ENCODE peak calls at places on chromosomes 13 and 19, in six cellular contexts. One of them, this sample, is unnamed.

GRCh38 chr13:40787062-40787461 is 2.3 kb upstream of the SLC25A15 start:
- DNase-seq in IMR-90: peak; percentile 93
- DNase-seq in mesenchymal stem cell: peak; percentile 96
- DNase-seq in H9: peak; percentile 5
- DNase-seq in H1: no peak
- DNase-seq in trophoblast cell: no peak
- DNase-seq in this sample: no peak

GRCh38 chr13:52879950-52880650 is 31.7 kb upstream of the PCDH8 start:
- DNase-seq in trophoblast cell: no peak
- DNase-seq in H9: peak; percentile 56
- DNase-seq in H1: peak; percentile 29
- DNase-seq in mesenchymal stem cell: no peak
- DNase-seq in IMR-90: no peak
- DNase-seq in this sample: no peak

GRCh38 chr19:398719-399118 is 10.2 kb downstream of the C2CD4C start:
- DNase-seq in trophoblast cell: no peak
- DNase-seq in IMR-90: no peak
- DNase-seq in H9: peak; percentile 13
- DNase-seq in H1: no peak
- DNase-seq in mesenchymal stem cell: no peak
- DNase-seq in this sample: no peak

GRCh38 chr19:695350-695949 is at the start of gene PRSS57:
- DNase-seq in H1: no peak
- DNase-seq in mesenchymal stem cell: no peak
- DNase-seq in H9: no peak
- DNase-seq in IMR-90: no peak
- DNase-seq in trophoblast cell: no peak
- DNase-seq in this sample: no peak

GRCh38 chr19:54548806-54549205 is 24.8 kb upstream of the LILRA2 start:
- DNase-seq in trophoblast cell: no peak
- DNase-seq in H9: no peak
- DNase-seq in mesenchymal stem cell: no peak
- DNase-seq in IMR-90: no peak
- DNase-seq in H1: no peak
- DNase-seq in this sample: no peak

GRCh38 chr13:94703271-94703670 is 9.1 kb downstream of the SOX21 start:
- DNase-seq in H9: peak; percentile 53
- DNase-seq in H1: no peak
- DNase-seq in IMR-90: no peak
- DNase-seq in trophoblast cell: no peak
- DNase-seq in mesenchymal stem cell: no peak
- DNase-seq in this sample: no peak

GRCh38 chr19:47569331-47569730 is 3.6 kb downstream of the ZNF541 start:
- DNase-seq in trophoblast cell: no peak
- DNase-seq in H9: no peak
- DNase-seq in mesenchymal stem cell: no peak
- DNase-seq in H1: no peak
- DNase-seq in IMR-90: no peak
- DNase-seq in this sample: no peak

GRCh38 chr13:52723181-52723580 is 16.4 kb downstream of the CNMD start:
- DNase-seq in H9: no peak
- DNase-seq in IMR-90: no peak
- DNase-seq in mesenchymal stem cell: no peak
- DNase-seq in H1: no peak
- DNase-seq in trophoblast cell: peak; percentile 2
- DNase-seq in this sample: no peak

GRCh38 chr13:92164822-92165221 is 766.4 kb downstream of the GPC5 start:
- DNase-seq in IMR-90: no peak
- DNase-seq in H1: no peak
- DNase-seq in H9: peak; percentile 42
- DNase-seq in trophoblast cell: no peak
- DNase-seq in mesenchymal stem cell: no peak
- DNase-seq in this sample: no peak

GRCh38 chr19:41195675-41196497 is 2.9 kb downstream of the CYP2S1 start:
- DNase-seq in H1: no peak
- DNase-seq in mesenchymal stem cell: peak; percentile 76
- DNase-seq in trophoblast cell: no peak
- DNase-seq in H9: no peak
- DNase-seq in IMR-90: peak; percentile 86
- DNase-seq in this sample: no peak

GRCh38 chr19:6276447-6276846 is 3.3 kb downstream of the MLLT1 start:
- DNase-seq in mesenchymal stem cell: peak; percentile 89
- DNase-seq in IMR-90: peak; percentile 55
- DNase-seq in H1: no peak
- DNase-seq in trophoblast cell: no peak
- DNase-seq in H9: no peak
- DNase-seq in this sample: no peak

GRCh38 chr19:8445488-8446001 is 770 bp downstream of the HNRNPM start:
- DNase-seq in IMR-90: no peak
- DNase-seq in mesenchymal stem cell: peak; percentile 51
- DNase-seq in trophoblast cell: no peak
- DNase-seq in H1: no peak
- DNase-seq in H9: no peak
- DNase-seq in this sample: peak; percentile 20

GRCh38 chr13:28805193-28805819 is 14.8 kb upstream of the MTUS2 start:
- DNase-seq in trophoblast cell: peak; percentile 19
- DNase-seq in H1: no peak
- DNase-seq in mesenchymal stem cell: no peak
- DNase-seq in H9: peak; percentile 65
- DNase-seq in IMR-90: no peak
- DNase-seq in this sample: no peak

GRCh38 chr19:46116121-46116520 is 8.4 kb downstream of the IGFL3 start:
- DNase-seq in IMR-90: no peak
- DNase-seq in mesenchymal stem cell: no peak
- DNase-seq in H9: no peak
- DNase-seq in trophoblast cell: no peak
- DNase-seq in H1: no peak
- DNase-seq in this sample: no peak

GRCh38 chr13:75151081-75151643 is 330.8 kb downstream of the TBC1D4 start:
- DNase-seq in IMR-90: peak; percentile 52
- DNase-seq in H1: no peak
- DNase-seq in trophoblast cell: no peak
- DNase-seq in mesenchymal stem cell: peak; percentile 66
- DNase-seq in H9: no peak
- DNase-seq in this sample: no peak

GRCh38 chr19:45591004-45591637 is 6.5 kb upstream of the OPA3 start:
- DNase-seq in H1: no peak
- DNase-seq in H9: peak; percentile 89
- DNase-seq in IMR-90: peak; percentile 35
- DNase-seq in mesenchymal stem cell: no peak
- DNase-seq in trophoblast cell: peak; percentile 71
- DNase-seq in this sample: no peak

GRCh38 chr13:28044608-28045007 is 55.8 kb downstream of the FLT3 start:
- DNase-seq in H1: no peak
- DNase-seq in IMR-90: peak; percentile 83
- DNase-seq in mesenchymal stem cell: no peak
- DNase-seq in H9: no peak
- DNase-seq in trophoblast cell: no peak
- DNase-seq in this sample: no peak

GRCh38 chr13:106685142-106685541 is 117.2 kb upstream of the ARGLU1 start:
- DNase-seq in IMR-90: no peak
- DNase-seq in H9: no peak
- DNase-seq in H1: no peak
- DNase-seq in trophoblast cell: no peak
- DNase-seq in mesenchymal stem cell: no peak
- DNase-seq in this sample: peak; percentile 27

GRCh38 chr19:52535831-52536800 is 8.6 kb downstream of the ZNF808 start:
- DNase-seq in IMR-90: peak; percentile 61
- DNase-seq in trophoblast cell: peak; percentile 80
- DNase-seq in mesenchymal stem cell: peak; percentile 77
- DNase-seq in H9: peak; percentile 93
- DNase-seq in H1: peak; percentile 41
- DNase-seq in this sample: peak; percentile 82

GRCh38 chr13:39417643-39418042 is 185.3 kb downstream of the LHFPL6 start:
- DNase-seq in H1: peak; percentile 47
- DNase-seq in IMR-90: peak; percentile 72
- DNase-seq in mesenchymal stem cell: peak; percentile 80
- DNase-seq in H9: peak; percentile 49
- DNase-seq in trophoblast cell: no peak
- DNase-seq in this sample: peak; percentile 49

GRCh38 chr19:38265213-38265861 is 964 bp downstream of the SPINT2 start:
- DNase-seq in IMR-90: no peak
- DNase-seq in trophoblast cell: no peak
- DNase-seq in H9: no peak
- DNase-seq in mesenchymal stem cell: no peak
- DNase-seq in H1: no peak
- DNase-seq in this sample: no peak

GRCh38 chr13:82993417-82993816 is 888.9 kb downstream of the SLITRK1 start:
- DNase-seq in mesenchymal stem cell: no peak
- DNase-seq in H9: no peak
- DNase-seq in IMR-90: no peak
- DNase-seq in trophoblast cell: no peak
- DNase-seq in H1: no peak
- DNase-seq in this sample: no peak

GRCh38 chr19:871446-872265 is 12.2 kb downstream of the CFD start:
- DNase-seq in H1: no peak
- DNase-seq in IMR-90: peak; percentile 31
- DNase-seq in trophoblast cell: no peak
- DNase-seq in mesenchymal stem cell: peak; percentile 37
- DNase-seq in H9: peak; percentile 77
- DNase-seq in this sample: no peak

GRCh38 chr13:112510002-112510780 is 77.8 kb downstream of the TUBGCP3 start:
- DNase-seq in H1: peak; percentile 53
- DNase-seq in trophoblast cell: peak; percentile 9
- DNase-seq in IMR-90: peak; percentile 71
- DNase-seq in mesenchymal stem cell: peak; percentile 78
- DNase-seq in H9: peak; percentile 80
- DNase-seq in this sample: peak; percentile 62

GRCh38 chr19:27777726-27778125 is 1435.2 kb downstream of the UQCRFS1 start:
- DNase-seq in H1: no peak
- DNase-seq in trophoblast cell: no peak
- DNase-seq in H9: peak; percentile 24
- DNase-seq in IMR-90: no peak
- DNase-seq in mesenchymal stem cell: no peak
- DNase-seq in this sample: no peak

GRCh38 chr13:44054525-44054924 is 174.8 kb downstream of the LACC1 start:
- DNase-seq in H9: no peak
- DNase-seq in IMR-90: no peak
- DNase-seq in trophoblast cell: no peak
- DNase-seq in H1: no peak
- DNase-seq in mesenchymal stem cell: no peak
- DNase-seq in this sample: no peak

GRCh38 chr19:29872224-29872731 is 60.5 kb downstream of the CCNE1 start:
- DNase-seq in IMR-90: no peak
- DNase-seq in trophoblast cell: peak; percentile 45
- DNase-seq in H1: no peak
- DNase-seq in H9: peak; percentile 69
- DNase-seq in mesenchymal stem cell: peak; percentile 35
- DNase-seq in this sample: peak; percentile 31

GRCh38 chr13:40664100-40665060 is 2.1 kb downstream of the FOXO1 start:
- DNase-seq in H1: no peak
- DNase-seq in IMR-90: no peak
- DNase-seq in H9: peak; percentile 37
- DNase-seq in mesenchymal stem cell: peak; percentile 46
- DNase-seq in trophoblast cell: peak; percentile 61
- DNase-seq in this sample: peak; percentile 17

GRCh38 chr19:11041966-11042627 is 47.2 kb upstream of the LDLR start:
- DNase-seq in H1: no peak
- DNase-seq in mesenchymal stem cell: no peak
- DNase-seq in trophoblast cell: no peak
- DNase-seq in IMR-90: no peak
- DNase-seq in H9: no peak
- DNase-seq in this sample: no peak

GRCh38 chr19:57068921-57069697 is 50.7 kb upstream of the USP29 start:
- DNase-seq in H1: no peak
- DNase-seq in trophoblast cell: peak; percentile 79
- DNase-seq in IMR-90: no peak
- DNase-seq in mesenchymal stem cell: no peak
- DNase-seq in H9: no peak
- DNase-seq in this sample: peak; percentile 33

GRCh38 chr13:94157705-94158218 is 321.7 kb downstream of the DCT start:
- DNase-seq in IMR-90: no peak
- DNase-seq in trophoblast cell: no peak
- DNase-seq in H9: no peak
- DNase-seq in mesenchymal stem cell: no peak
- DNase-seq in H1: no peak
- DNase-seq in this sample: no peak

GRCh38 chr19:1214862-1215731 is 9.5 kb downstream of the STK11 start:
- DNase-seq in mesenchymal stem cell: no peak
- DNase-seq in IMR-90: no peak
- DNase-seq in H9: no peak
- DNase-seq in trophoblast cell: peak; percentile 69
- DNase-seq in H1: no peak
- DNase-seq in this sample: no peak

GRCh38 chr13:51614350-51614786 is 30.1 kb downstream of the WDFY2 start:
- DNase-seq in mesenchymal stem cell: no peak
- DNase-seq in IMR-90: no peak
- DNase-seq in trophoblast cell: peak; percentile 11
- DNase-seq in H1: no peak
- DNase-seq in H9: no peak
- DNase-seq in this sample: no peak

GRCh38 chr19:49064029-49064629 is 489 bp downstream of the NTF4 start:
- DNase-seq in mesenchymal stem cell: no peak
- DNase-seq in trophoblast cell: peak; percentile 28
- DNase-seq in IMR-90: no peak
- DNase-seq in H1: no peak
- DNase-seq in H9: peak; percentile 68
- DNase-seq in this sample: no peak
- H2AK5ac ChIP-seq in mesenchymal stem cell: no peak overlapping the region
- H2AK5ac ChIP-seq in trophoblast cell: peak overlapping the region; percentile 84
- H2AK5ac ChIP-seq in IMR-90: no peak overlapping the region
- H2AK5ac ChIP-seq in H1: no peak overlapping the region
- H2AK5ac ChIP-seq in H9: no peak overlapping the region
- H2AK5ac ChIP-seq in this sample: peak overlapping the region; percentile 94

GRCh38 chr13:100957741-100958140 is 283.1 kb upstream of the TMTC4 start:
- DNase-seq in IMR-90: no peak
- DNase-seq in H9: no peak
- DNase-seq in H1: no peak
- DNase-seq in trophoblast cell: no peak
- DNase-seq in mesenchymal stem cell: no peak
- DNase-seq in this sample: no peak

GRCh38 chr13:100954430-100955361 is 280.1 kb upstream of the TMTC4 start:
- DNase-seq in trophoblast cell: no peak
- DNase-seq in H9: no peak
- DNase-seq in IMR-90: peak; percentile 4
- DNase-seq in mesenchymal stem cell: peak; percentile 21
- DNase-seq in H1: no peak
- DNase-seq in this sample: no peak

GRCh38 chr13:100958859-100959258 is 284.3 kb upstream of the TMTC4 start:
- DNase-seq in mesenchymal stem cell: no peak
- DNase-seq in trophoblast cell: no peak
- DNase-seq in H9: no peak
- DNase-seq in IMR-90: no peak
- DNase-seq in H1: no peak
- DNase-seq in this sample: no peak
- H4K8ac ChIP-seq in mesenchymal stem cell: no peak overlapping the region
- H4K8ac ChIP-seq in trophoblast cell: no peak overlapping the region
- H4K8ac ChIP-seq in H9: no peak overlapping the region
- H4K8ac ChIP-seq in IMR-90: no peak overlapping the region
- H4K8ac ChIP-seq in H1: no peak overlapping the region
- H4K8ac ChIP-seq in this sample: no peak overlapping the region

GRCh38 chr13:50280538-50280937 is 265.3 kb downstream of the KCNRG start:
- DNase-seq in IMR-90: no peak
- DNase-seq in H9: no peak
- DNase-seq in H1: no peak
- DNase-seq in mesenchymal stem cell: no peak
- DNase-seq in trophoblast cell: no peak
- DNase-seq in this sample: no peak
- H3K14ac ChIP-seq in IMR-90: no peak overlapping the region
- H3K14ac ChIP-seq in H9: no peak overlapping the region
- H3K14ac ChIP-seq in H1: no peak overlapping the region
- H3K14ac ChIP-seq in mesenchymal stem cell: no peak overlapping the region
- H3K14ac ChIP-seq in trophoblast cell: no peak overlapping the region
- H3K14ac ChIP-seq in this sample: no peak overlapping the region

GRCh38 chr13:97640236-97640635 is 206.3 kb downstream of the RAP2A start:
- DNase-seq in H1: no peak
- DNase-seq in H9: no peak
- DNase-seq in trophoblast cell: no peak
- DNase-seq in mesenchymal stem cell: no peak
- DNase-seq in IMR-90: no peak
- DNase-seq in this sample: no peak
- H2AK5ac ChIP-seq in H1: no peak overlapping the region
- H2AK5ac ChIP-seq in H9: no peak overlapping the region
- H2AK5ac ChIP-seq in trophoblast cell: no peak overlapping the region
- H2AK5ac ChIP-seq in mesenchymal stem cell: no peak overlapping the region
- H2AK5ac ChIP-seq in IMR-90: no peak overlapping the region
- H2AK5ac ChIP-seq in this sample: no peak overlapping the region

This sample was measured in neuronal stem cell.